ENCODE peak calls at places on chromosomes 5 and 9, in eight cellular contexts. P, C, Z, N, E, L, M and I are unnamed samples.

GRCh38 chr5:174317261-174317894 is 271.9 kb downstream of the NSG2 start:
- DNase-seq in P (peak), C (peak), Z (peak), N (no peak), E (peak), L (peak), M (no peak), I (no peak)

GRCh38 chr5:59380350-59380951 is 513.1 kb downstream of the PDE4D start:
- DNase-seq in P (no peak), C (no peak), Z (peak), N (no peak), E (peak), L (peak), M (no peak), I (peak)

GRCh38 chr5:38382898-38383297 is 124.5 kb downstream of the EGFLAM start:
- DNase-seq in P (peak), C (peak), Z (peak), N (peak), E (peak), L (peak), M (no peak), I (no peak)

GRCh38 chr5:101942321-101942882 is 353.7 kb downstream of the SLCO4C1 start:
- DNase-seq in P (no peak), C (peak), Z (peak), N (no peak), E (no peak), L (peak), M (peak), I (no peak)

GRCh38 chr9:113682297-113682771 is 193.8 kb upstream of the ZNF618 start:
- DNase-seq in P (peak), C (peak), Z (peak), N (no peak), E (peak), L (peak), M (no peak), I (peak)

GRCh38 chr9:131798166-131798565 is 58.3 kb upstream of the RAPGEF1 start:
- DNase-seq in P (no peak), C (no peak), Z (no peak), N (no peak), E (no peak), L (no peak), M (no peak), I (no peak)

GRCh38 chr5:88879724-88880123 is 3.3 kb downstream of the MEF2C start:
- DNase-seq in P (no peak), C (no peak), Z (no peak), N (no peak), E (no peak), L (no peak), M (no peak), I (no peak)

GRCh38 chr5:150486402-150487198 is 21.3 kb upstream of the NDST1 start:
- DNase-seq in P (no peak), C (peak), Z (peak), N (no peak), E (peak), L (peak), M (peak), I (no peak)

GRCh38 chr9:126471084-126471611 is 142.6 kb upstream of the LMX1B start:
- DNase-seq in P (peak), C (no peak), Z (no peak), N (peak), E (peak), L (no peak), M (peak), I (no peak)

GRCh38 chr9:112239284-112239683 is 64.2 kb upstream of the SUSD1 start:
- DNase-seq in P (no peak), C (no peak), Z (no peak), N (no peak), E (no peak), L (no peak), M (no peak), I (no peak)

GRCh38 chr5:109485030-109485429 is 75.3 kb upstream of the PJA2 start:
- DNase-seq in P (no peak), C (no peak), Z (peak), N (no peak), E (peak), L (peak), M (no peak), I (no peak)

GRCh38 chr5:93572773-93573626 is 8.0 kb downstream of the NR2F1-AS1 start:
- DNase-seq in P (no peak), C (no peak), Z (no peak), N (no peak), E (no peak), L (peak), M (no peak), I (no peak)

GRCh38 chr5:15008476-15008875 is 136.9 kb upstream of the ANKH start:
- DNase-seq in P (peak), C (no peak), Z (no peak), N (no peak), E (peak), L (peak), M (no peak), I (peak)

GRCh38 chr9:100619194-100619593 is 41.3 kb downstream of the CAVIN4 start:
- DNase-seq in P (no peak), C (no peak), Z (no peak), N (no peak), E (no peak), L (no peak), M (no peak), I (no peak)

GRCh38 chr5:80076131-80077101 is 41.3 kb downstream of the THBS4 start:
- DNase-seq in P (no peak), C (no peak), Z (no peak), N (no peak), E (no peak), L (peak), M (no peak), I (no peak)

GRCh38 chr5:32707394-32707997 is 3.6 kb upstream of the NPR3 start:
- DNase-seq in P (peak), C (peak), Z (peak), N (no peak), E (peak), L (peak), M (no peak), I (no peak)

GRCh38 chr5:51226420-51226735 is 156.9 kb upstream of the ISL1 start:
- DNase-seq in P (no peak), C (peak), Z (peak), N (no peak), E (no peak), L (peak), M (no peak), I (no peak)

GRCh38 chr5:73139485-73139884 is 19.1 kb downstream of the TMEM171 start:
- DNase-seq in P (no peak), C (no peak), Z (no peak), N (no peak), E (no peak), L (no peak), M (no peak), I (no peak)

GRCh38 chr9:127281887-127282286 is 17.3 kb downstream of the GARNL3 start:
- DNase-seq in P (no peak), C (no peak), Z (no peak), N (no peak), E (no peak), L (peak), M (no peak), I (no peak)